ENCODE peak calls at places on chromosome 17, in eight cellular contexts. One of them, this sample, is unnamed.

GRCh38 chr17:54172654-54173316 is 350.1 kb downstream of the KIF2B start:
- DNase-seq in adrenal gland: no peak
- DNase-seq in small intestine: peak; percentile 62
- DNase-seq in tibial nerve: no peak
- DNase-seq in Peyer's patch: no peak
- DNase-seq in GM23248: peak; percentile 29
- DNase-seq in psoas muscle: no peak
- DNase-seq in ascending aorta: no peak
- DNase-seq in this sample: no peak

GRCh38 chr17:43627657-43628650 is 33.8 kb downstream of the MEOX1 start:
- DNase-seq in adrenal gland: no peak
- DNase-seq in small intestine: no peak
- DNase-seq in tibial nerve: no peak
- DNase-seq in Peyer's patch: no peak
- DNase-seq in GM23248: no peak
- DNase-seq in psoas muscle: no peak
- DNase-seq in ascending aorta: no peak
- DNase-seq in this sample: no peak

GRCh38 chr17:56676807-56677206 is 83.3 kb downstream of the NOG start:
- DNase-seq in adrenal gland: no peak
- DNase-seq in small intestine: no peak
- DNase-seq in tibial nerve: no peak
- DNase-seq in Peyer's patch: no peak
- DNase-seq in GM23248: peak; percentile 62
- DNase-seq in psoas muscle: no peak
- DNase-seq in ascending aorta: no peak
- DNase-seq in this sample: no peak

GRCh38 chr17:34146440-34147043 is 108.5 kb upstream of the CCL2 start:
- DNase-seq in adrenal gland: peak; percentile 22
- DNase-seq in small intestine: peak; percentile 57
- DNase-seq in tibial nerve: no peak
- DNase-seq in Peyer's patch: peak; percentile 20
- DNase-seq in GM23248: no peak
- DNase-seq in psoas muscle: no peak
- DNase-seq in ascending aorta: no peak
- DNase-seq in this sample: no peak

GRCh38 chr17:44204453-44204882 is 4.8 kb upstream of the ATXN7L3 start:
- DNase-seq in adrenal gland: no peak
- DNase-seq in small intestine: peak; percentile 56
- DNase-seq in tibial nerve: no peak
- DNase-seq in Peyer's patch: no peak
- DNase-seq in GM23248: peak; percentile 75
- DNase-seq in psoas muscle: no peak
- DNase-seq in ascending aorta: no peak
- DNase-seq in this sample: no peak

GRCh38 chr17:51120357-51120738 is 320 bp downstream of the SPAG9 start:
- DNase-seq in adrenal gland: no peak
- DNase-seq in small intestine: peak; percentile 56
- DNase-seq in tibial nerve: peak; percentile 25
- DNase-seq in Peyer's patch: peak; percentile 39
- DNase-seq in GM23248: no peak
- DNase-seq in psoas muscle: no peak
- DNase-seq in ascending aorta: no peak
- DNase-seq in this sample: peak; percentile 70

GRCh38 chr17:20294120-20294519 is 173.2 kb downstream of the LGALS9B start:
- DNase-seq in adrenal gland: no peak
- DNase-seq in small intestine: no peak
- DNase-seq in tibial nerve: no peak
- DNase-seq in Peyer's patch: no peak
- DNase-seq in GM23248: no peak
- DNase-seq in psoas muscle: no peak
- DNase-seq in ascending aorta: no peak
- DNase-seq in this sample: no peak

GRCh38 chr17:49213399-49213798 is 2.9 kb downstream of the ABI3 start:
- DNase-seq in adrenal gland: no peak
- DNase-seq in small intestine: no peak
- DNase-seq in tibial nerve: no peak
- DNase-seq in Peyer's patch: peak; percentile 75
- DNase-seq in GM23248: no peak
- DNase-seq in psoas muscle: no peak
- DNase-seq in ascending aorta: no peak
- DNase-seq in this sample: no peak

GRCh38 chr17:8951210-8951609 is 14.3 kb downstream of the PIK3R5 start:
- DNase-seq in adrenal gland: no peak
- DNase-seq in small intestine: no peak
- DNase-seq in tibial nerve: no peak
- DNase-seq in Peyer's patch: no peak
- DNase-seq in GM23248: no peak
- DNase-seq in psoas muscle: no peak
- DNase-seq in ascending aorta: no peak
- DNase-seq in this sample: no peak

GRCh38 chr17:35726609-35727460 is 4.6 kb upstream of the RASL10B start:
- DNase-seq in adrenal gland: peak; percentile 21
- DNase-seq in small intestine: peak; percentile 58
- DNase-seq in tibial nerve: peak; percentile 65
- DNase-seq in Peyer's patch: no peak
- DNase-seq in GM23248: peak; percentile 89
- DNase-seq in psoas muscle: peak; percentile 85
- DNase-seq in ascending aorta: no peak
- DNase-seq in this sample: no peak

GRCh38 chr17:80783971-80784370 is 207.7 kb upstream of the CHMP6 start:
- DNase-seq in adrenal gland: no peak
- DNase-seq in small intestine: no peak
- DNase-seq in tibial nerve: no peak
- DNase-seq in Peyer's patch: no peak
- DNase-seq in GM23248: no peak
- DNase-seq in psoas muscle: no peak
- DNase-seq in ascending aorta: no peak
- DNase-seq in this sample: no peak

GRCh38 chr17:38667099-38667786 is 7.5 kb downstream of the EPOP start:
- DNase-seq in adrenal gland: peak; percentile 60
- DNase-seq in small intestine: peak; percentile 69
- DNase-seq in tibial nerve: peak; percentile 63
- DNase-seq in Peyer's patch: peak; percentile 44
- DNase-seq in GM23248: peak; percentile 84
- DNase-seq in psoas muscle: peak; percentile 70
- DNase-seq in ascending aorta: no peak
- DNase-seq in this sample: peak; percentile 42

GRCh38 chr17:50033316-50033715 is 22.6 kb upstream of the ITGA3 start:
- DNase-seq in adrenal gland: no peak
- DNase-seq in small intestine: no peak
- DNase-seq in tibial nerve: no peak
- DNase-seq in Peyer's patch: no peak
- DNase-seq in GM23248: peak; percentile 79
- DNase-seq in psoas muscle: no peak
- DNase-seq in ascending aorta: no peak
- DNase-seq in this sample: no peak

GRCh38 chr17:44872131-44872768 is 24.6 kb downstream of the HIGD1B start:
- DNase-seq in adrenal gland: no peak
- DNase-seq in small intestine: no peak
- DNase-seq in tibial nerve: no peak
- DNase-seq in Peyer's patch: no peak
- DNase-seq in GM23248: peak; percentile 5
- DNase-seq in psoas muscle: peak; percentile 87
- DNase-seq in ascending aorta: peak; percentile 38
- DNase-seq in this sample: no peak

GRCh38 chr17:38674013-38674748 is 576 bp downstream of the EPOP start:
- DNase-seq in adrenal gland: peak; percentile 39
- DNase-seq in small intestine: no peak
- DNase-seq in tibial nerve: no peak
- DNase-seq in Peyer's patch: peak; percentile 18
- DNase-seq in GM23248: peak; percentile 59
- DNase-seq in psoas muscle: peak; percentile 60
- DNase-seq in ascending aorta: no peak
- DNase-seq in this sample: no peak

GRCh38 chr17:66347661-66348604 is 45.5 kb downstream of the PRKCA start:
- DNase-seq in adrenal gland: no peak
- DNase-seq in small intestine: peak; percentile 31
- DNase-seq in tibial nerve: no peak
- DNase-seq in Peyer's patch: no peak
- DNase-seq in GM23248: peak; percentile 73
- DNase-seq in psoas muscle: no peak
- DNase-seq in ascending aorta: no peak
- DNase-seq in this sample: no peak

GRCh38 chr17:66018786-66019185 is 173.1 kb downstream of the CEP112 start:
- DNase-seq in adrenal gland: no peak
- DNase-seq in small intestine: no peak
- DNase-seq in tibial nerve: no peak
- DNase-seq in Peyer's patch: no peak
- DNase-seq in GM23248: no peak
- DNase-seq in psoas muscle: no peak
- DNase-seq in ascending aorta: no peak
- DNase-seq in this sample: no peak

GRCh38 chr17:72952220-72952619 is 140.3 kb downstream of the SLC39A11 start:
- DNase-seq in adrenal gland: no peak
- DNase-seq in small intestine: no peak
- DNase-seq in tibial nerve: no peak
- DNase-seq in Peyer's patch: no peak
- DNase-seq in GM23248: no peak
- DNase-seq in psoas muscle: no peak
- DNase-seq in ascending aorta: no peak
- DNase-seq in this sample: no peak

GRCh38 chr17:57994436-57994835 is 6.4 kb upstream of the VEZF1 start:
- DNase-seq in adrenal gland: no peak
- DNase-seq in small intestine: no peak
- DNase-seq in tibial nerve: no peak
- DNase-seq in Peyer's patch: no peak
- DNase-seq in GM23248: no peak
- DNase-seq in psoas muscle: no peak
- DNase-seq in ascending aorta: no peak
- DNase-seq in this sample: no peak
- H3K27ac ChIP-seq in adrenal gland: no peak overlapping the region
- H3K27ac ChIP-seq in small intestine: no peak overlapping the region
- H3K27ac ChIP-seq in tibial nerve: peak overlapping the region; percentile 72
- H3K27ac ChIP-seq in Peyer's patch: peak overlapping the region; percentile 2
- H3K27ac ChIP-seq in GM23248: no peak overlapping the region
- H3K27ac ChIP-seq in psoas muscle: peak overlapping the region; percentile 94
- H3K27ac ChIP-seq in ascending aorta: peak overlapping the region; percentile 3
- H3K27ac ChIP-seq in this sample: peak overlapping the region; percentile 44

GRCh38 chr17:15441315-15441714 is 26.1 kb downstream of the CDRT4 start:
- DNase-seq in adrenal gland: no peak
- DNase-seq in small intestine: peak; percentile 68
- DNase-seq in tibial nerve: no peak
- DNase-seq in Peyer's patch: no peak
- DNase-seq in GM23248: no peak
- DNase-seq in psoas muscle: no peak
- DNase-seq in ascending aorta: no peak
- DNase-seq in this sample: no peak
- H3K27ac ChIP-seq in adrenal gland: no peak overlapping the region
- H3K27ac ChIP-seq in small intestine: no peak overlapping the region
- H3K27ac ChIP-seq in tibial nerve: peak overlapping the region; percentile 26
- H3K27ac ChIP-seq in Peyer's patch: no peak overlapping the region
- H3K27ac ChIP-seq in GM23248: no peak overlapping the region
- H3K27ac ChIP-seq in psoas muscle: no peak overlapping the region
- H3K27ac ChIP-seq in ascending aorta: no peak overlapping the region
- H3K27ac ChIP-seq in this sample: no peak overlapping the region

GRCh38 chr17:5413682-5414081 is 5.8 kb downstream of the NUP88 start:
- DNase-seq in adrenal gland: no peak
- DNase-seq in small intestine: peak; percentile 77
- DNase-seq in tibial nerve: no peak
- DNase-seq in Peyer's patch: no peak
- DNase-seq in GM23248: peak; percentile 95
- DNase-seq in psoas muscle: no peak
- DNase-seq in ascending aorta: no peak
- DNase-seq in this sample: no peak
- H3K27ac ChIP-seq in adrenal gland: no peak overlapping the region
- H3K27ac ChIP-seq in small intestine: no peak overlapping the region
- H3K27ac ChIP-seq in tibial nerve: no peak overlapping the region
- H3K27ac ChIP-seq in Peyer's patch: peak overlapping the region; percentile 51
- H3K27ac ChIP-seq in GM23248: peak overlapping the region; percentile 86
- H3K27ac ChIP-seq in psoas muscle: peak overlapping the region; percentile 69
- H3K27ac ChIP-seq in ascending aorta: peak overlapping the region; percentile 50
- H3K27ac ChIP-seq in this sample: no peak overlapping the region

DNA sequence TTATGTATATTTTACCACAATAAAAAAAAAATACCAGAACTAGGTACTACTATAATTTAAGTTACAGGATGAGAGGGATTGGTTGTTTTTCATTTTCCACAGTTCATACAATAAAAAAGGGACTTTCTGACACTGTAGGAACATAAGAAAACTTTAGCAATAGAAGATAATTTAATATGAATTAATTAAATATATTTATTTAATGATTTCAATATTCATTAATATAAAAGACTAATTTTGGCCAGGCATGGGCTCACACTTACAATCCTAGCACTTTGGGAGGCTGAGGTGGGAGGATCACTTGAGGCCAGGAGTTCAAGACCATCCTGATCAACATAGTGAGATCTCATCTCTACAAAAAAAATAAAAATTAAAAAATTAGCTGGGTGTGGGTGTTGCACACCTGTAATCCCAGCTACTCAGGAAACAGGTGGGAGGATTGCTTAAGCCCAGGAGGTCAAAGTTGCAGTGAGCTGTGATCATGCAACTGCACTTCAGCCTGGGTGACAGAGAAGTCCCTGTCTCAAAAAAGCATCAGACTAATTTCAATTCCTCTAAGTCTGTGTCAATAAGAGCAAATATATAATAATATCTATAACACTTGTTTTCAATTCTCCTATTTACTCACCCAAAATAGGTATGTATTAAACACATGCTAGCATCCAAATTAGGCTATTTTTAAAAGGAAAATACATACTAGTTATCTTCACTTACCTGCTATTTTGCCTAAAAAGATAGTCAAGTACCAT is 79.6 kb downstream of the BRIP1 start:
- DNase-seq in adrenal gland: no peak
- DNase-seq in small intestine: no peak
- DNase-seq in tibial nerve: no peak
- DNase-seq in Peyer's patch: no peak
- DNase-seq in GM23248: no peak
- DNase-seq in psoas muscle: no peak
- DNase-seq in ascending aorta: no peak
- DNase-seq in this sample: no peak
- H3K27ac ChIP-seq in adrenal gland: no peak overlapping the region
- H3K27ac ChIP-seq in small intestine: no peak overlapping the region
- H3K27ac ChIP-seq in tibial nerve: no peak overlapping the region
- H3K27ac ChIP-seq in Peyer's patch: no peak overlapping the region
- H3K27ac ChIP-seq in GM23248: no peak overlapping the region
- H3K27ac ChIP-seq in psoas muscle: no peak overlapping the region
- H3K27ac ChIP-seq in ascending aorta: no peak overlapping the region
- H3K27ac ChIP-seq in this sample: no peak overlapping the region

DNA sequence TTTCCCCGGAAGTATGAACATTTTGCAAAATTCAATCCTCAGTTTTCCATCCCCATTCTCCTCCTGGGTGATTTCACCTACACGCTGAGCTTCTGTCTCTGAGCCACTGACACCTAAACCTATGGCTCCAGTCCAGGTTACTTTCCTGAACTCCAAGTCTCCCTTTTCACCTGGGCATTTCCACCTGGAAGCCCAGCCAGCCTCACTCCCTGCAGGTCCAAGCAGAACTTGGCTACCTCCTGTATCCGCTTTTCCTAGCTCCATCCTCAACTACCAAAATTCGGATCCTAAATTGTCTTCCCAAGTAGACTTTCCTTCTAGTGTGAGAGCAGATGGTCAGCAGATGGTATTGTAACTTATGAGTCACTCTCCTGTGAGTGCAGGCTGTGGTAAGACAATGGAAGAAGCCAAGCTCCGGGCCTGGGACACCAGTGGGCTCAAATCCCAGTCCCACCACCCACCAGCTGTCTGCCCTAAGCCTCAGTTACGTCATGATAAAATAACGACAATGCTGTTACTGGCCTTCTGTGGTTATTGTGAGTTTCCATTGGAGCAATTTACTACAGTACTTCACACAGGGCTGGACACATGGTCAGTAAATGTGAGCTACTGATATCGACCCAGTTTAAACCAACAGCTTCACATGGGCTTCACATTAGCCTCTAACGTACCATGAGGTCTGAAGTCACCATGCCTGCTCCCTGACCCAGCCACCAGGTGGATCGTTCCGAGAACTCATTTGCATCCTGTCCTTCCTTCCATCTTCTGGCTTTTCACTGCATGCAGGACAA is 33.3 kb downstream of the PECAM1 start:
- DNase-seq in adrenal gland: no peak
- DNase-seq in small intestine: no peak
- DNase-seq in tibial nerve: peak; percentile 70
- DNase-seq in Peyer's patch: no peak
- DNase-seq in GM23248: peak; percentile 98
- DNase-seq in psoas muscle: peak; percentile 83
- DNase-seq in ascending aorta: no peak
- DNase-seq in this sample: no peak
- H3K27ac ChIP-seq in adrenal gland: no peak overlapping the region
- H3K27ac ChIP-seq in small intestine: peak overlapping the region; percentile 63
- H3K27ac ChIP-seq in tibial nerve: peak overlapping the region; percentile 60
- H3K27ac ChIP-seq in Peyer's patch: peak overlapping the region; percentile 22
- H3K27ac ChIP-seq in GM23248: peak overlapping the region; percentile 80
- H3K27ac ChIP-seq in psoas muscle: peak overlapping the region; percentile 60
- H3K27ac ChIP-seq in ascending aorta: no peak overlapping the region
- H3K27ac ChIP-seq in this sample: no peak overlapping the region